ENCODE peak calls at places on chromosome 7, in ten cellular contexts. F, A, U, G, L, X, Z, H, M and B are unnamed samples.
A peak's percentile ranks its signal among the peaks of the same experiment; 100 is the strongest.

GRCh38 chr7:141697211-141697871 is 4.6 kb downstream of the DENND11 start:
- DNase-seq in F (peak; percentile 56), A (peak; percentile 45), U (no peak), G (no peak), L (no peak), X (no peak), Z (no peak), H (no peak), M (peak; percentile 60), B (no peak)

GRCh38 chr7:147937428-147937827 is 653.1 kb upstream of the C7orf33 start:
- DNase-seq in F (peak; percentile 2), A (no peak), U (no peak), G (no peak), L (no peak), X (no peak), Z (no peak), H (no peak), M (peak; percentile 34), B (no peak)

GRCh38 chr7:128697301-128697905 is 25.3 kb downstream of the GARIN1A start:
- DNase-seq in F (peak; percentile 64), A (no peak), U (no peak), G (peak; percentile 66), L (no peak), X (peak; percentile 35), Z (no peak), H (no peak), M (peak; percentile 75), B (peak; percentile 50)

GRCh38 chr7:55245271-55245723 is 119.8 kb upstream of the LANCL2 start:
- DNase-seq in F (peak; percentile 87), A (peak; percentile 34), U (no peak), G (no peak), L (no peak), X (no peak), Z (no peak), H (no peak), M (peak; percentile 34), B (no peak)

GRCh38 chr7:135923700-135924261 is 53.4 kb downstream of the MTPN start:
- DNase-seq in F (peak; percentile 88), A (no peak), U (no peak), G (no peak), L (no peak), X (no peak), Z (no peak), H (no peak), M (peak; percentile 87), B (no peak)

GRCh38 chr7:101226686-101227085 is 8.7 kb downstream of the ZNHIT1 start:
- DNase-seq in F (no peak), A (no peak), U (no peak), G (no peak), L (no peak), X (no peak), Z (no peak), H (no peak), M (no peak), B (no peak)

GRCh38 chr7:24366901-24367300 is 82.9 kb downstream of the NPY start:
- DNase-seq in F (no peak), A (no peak), U (no peak), G (no peak), L (no peak), X (no peak), Z (no peak), H (no peak), M (no peak), B (no peak)

GRCh38 chr7:2876031-2876862 is 32.1 kb upstream of the GNA12 start:
- DNase-seq in F (peak; percentile 46), A (no peak), U (peak; percentile 22), G (no peak), L (no peak), X (no peak), Z (no peak), H (no peak), M (peak; percentile 87), B (no peak)

GRCh38 chr7:34104992-34105391 is 199.7 kb downstream of the BMPER start:
- DNase-seq in F (no peak), A (no peak), U (no peak), G (no peak), L (no peak), X (no peak), Z (no peak), H (no peak), M (no peak), B (no peak)

GRCh38 chr7:107627002-107627401 is 33.6 kb upstream of the SLC26A4 start:
- DNase-seq in F (no peak), A (no peak), U (no peak), G (no peak), L (no peak), X (no peak), Z (no peak), H (no peak), M (no peak), B (no peak)

GRCh38 chr7:155213385-155213784 is 84.3 kb upstream of the INSIG1 start:
- DNase-seq in F (no peak), A (no peak), U (no peak), G (no peak), L (no peak), X (peak; percentile 18), Z (no peak), H (no peak), M (no peak), B (no peak)

GRCh38 chr7:43668035-43668434 is 61.3 kb downstream of the COA1 start:
- DNase-seq in F (no peak), A (no peak), U (no peak), G (no peak), L (no peak), X (no peak), Z (no peak), H (no peak), M (no peak), B (no peak)

GRCh38 chr7:135204876-135205275 is 6.5 kb downstream of the WDR91 start:
- DNase-seq in F (no peak), A (no peak), U (no peak), G (no peak), L (no peak), X (no peak), Z (no peak), H (no peak), M (peak; percentile 38), B (no peak)

GRCh38 chr7:45073843-45074737 is 14.7 kb downstream of the NACAD start:
- DNase-seq in F (no peak), A (peak; percentile 64), U (no peak), G (no peak), L (no peak), X (no peak), Z (no peak), H (no peak), M (peak; percentile 48), B (no peak)

GRCh38 chr7:112129655-112130323 is 76.4 kb downstream of the DOCK4 start:
- DNase-seq in F (no peak), A (peak; percentile 65), U (peak; percentile 26), G (no peak), L (peak; percentile 67), X (peak; percentile 76), Z (no peak), H (no peak), M (peak; percentile 79), B (no peak)

GRCh38 chr7:94657771-94658693 is 2.1 kb upstream of the SGCE start:
- DNase-seq in F (peak; percentile 92), A (peak; percentile 90), U (peak; percentile 94), G (peak; percentile 94), L (peak; percentile 94), X (peak; percentile 95), Z (peak; percentile 88), H (peak; percentile 98), M (peak; percentile 94), B (peak; percentile 95)

GRCh38 chr7:128945668-128946366 is 8.1 kb downstream of the IRF5 start:
- DNase-seq in F (no peak), A (no peak), U (no peak), G (no peak), L (no peak), X (no peak), Z (no peak), H (no peak), M (no peak), B (no peak)

GRCh38 chr7:39587393-39587792 is 21.2 kb downstream of the YAE1 start:
- DNase-seq in F (peak; percentile 71), A (no peak), U (no peak), G (no peak), L (no peak), X (no peak), Z (no peak), H (no peak), M (no peak), B (no peak)

GRCh38 chr7:3453398-3453797 is 152.3 kb downstream of the SDK1 start:
- DNase-seq in F (no peak), A (no peak), U (no peak), G (no peak), L (no peak), X (no peak), Z (no peak), H (peak; percentile 22), M (no peak), B (no peak)

GRCh38 chr7:71285614-71286013 is 153.7 kb downstream of the GALNT17 start:
- DNase-seq in F (no peak), A (no peak), U (no peak), G (no peak), L (no peak), X (no peak), Z (no peak), H (no peak), M (no peak), B (no peak)

GRCh38 chr7:70015353-70015752 is 417.1 kb downstream of the AUTS2 start:
- DNase-seq in F (no peak), A (no peak), U (no peak), G (no peak), L (no peak), X (no peak), Z (no peak), H (no peak), M (no peak), B (no peak)

GRCh38 chr7:4707134-4707651 is 25.1 kb downstream of the FOXK1 start:
- DNase-seq in F (no peak), A (no peak), U (peak; percentile 47), G (no peak), L (peak; percentile 82), X (no peak), Z (no peak), H (peak; percentile 89), M (no peak), B (no peak)

GRCh38 chr7:44625899-44626511 is 19.6 kb downstream of the OGDH start:
- DNase-seq in F (no peak), A (no peak), U (no peak), G (no peak), L (no peak), X (no peak), Z (no peak), H (no peak), M (no peak), B (no peak)

GRCh38 chr7:157438121-157439025 is 101.6 kb downstream of the DNAJB6 start:
- DNase-seq in F (no peak), A (no peak), U (no peak), G (no peak), L (no peak), X (no peak), Z (no peak), H (no peak), M (no peak), B (no peak)

GRCh38 chr7:130838738-130839137 is 104.7 kb upstream of the KLF14 start:
- DNase-seq in F (peak; percentile 95), A (no peak), U (no peak), G (no peak), L (no peak), X (no peak), Z (no peak), H (no peak), M (peak; percentile 80), B (no peak)

GRCh38 chr7:123410273-123410928 is 124.0 kb downstream of the IQUB start:
- DNase-seq in F (peak; percentile 2), A (no peak), U (peak; percentile 64), G (no peak), L (no peak), X (no peak), Z (no peak), H (no peak), M (peak; percentile 87), B (no peak)

GRCh38 chr7:107463139-107464078 is 6.4 kb upstream of the GPR22 start:
- DNase-seq in F (peak; percentile 65), A (peak; percentile 48), U (peak; percentile 69), G (peak; percentile 23), L (peak; percentile 55), X (peak; percentile 44), Z (no peak), H (peak; percentile 32), M (peak; percentile 78), B (peak; percentile 39)

GRCh38 chr7:51141451-51141971 is 175.1 kb downstream of the COBL start:
- DNase-seq in F (peak; percentile 46), A (no peak), U (no peak), G (no peak), L (peak; percentile 72), X (no peak), Z (no peak), H (no peak), M (peak; percentile 55), B (no peak)